ENCODE peak calls at places on chromosomes 12 and 14, in nine cellular contexts. One of them, this sample, is unnamed.

GRCh38 chr12:106736051-106736957 is 38.2 kb upstream of the RIC8B start:
- DNase-seq in PC-3: peak; percentile 13
- DNase-seq in nephron progenitor cell: no peak
- DNase-seq in iris pigment epithelial cell: no peak
- DNase-seq in Peyer's patch: no peak
- DNase-seq in GDM1: peak; percentile 13
- DNase-seq in ELR: no peak
- DNase-seq in ACHN: no peak
- DNase-seq in astrocyte of the cerebellum: no peak
- DNase-seq in this sample: no peak

GRCh38 chr12:94732367-94732990 is 82.1 kb upstream of the TMCC3 start:
- DNase-seq in astrocyte of the cerebellum: no peak
- DNase-seq in ACHN: no peak
- DNase-seq in iris pigment epithelial cell: no peak
- DNase-seq in nephron progenitor cell: no peak
- DNase-seq in PC-3: no peak
- DNase-seq in GDM1: no peak
- DNase-seq in ELR: no peak
- DNase-seq in Peyer's patch: no peak
- DNase-seq in this sample: no peak

GRCh38 chr14:61322799-61323290 is 1.5 kb downstream of the PRKCH start:
- DNase-seq in astrocyte of the cerebellum: no peak
- DNase-seq in ACHN: no peak
- DNase-seq in Peyer's patch: peak; percentile 59
- DNase-seq in ELR: no peak
- DNase-seq in iris pigment epithelial cell: peak; percentile 22
- DNase-seq in GDM1: no peak
- DNase-seq in nephron progenitor cell: no peak
- DNase-seq in PC-3: peak; percentile 89
- DNase-seq in this sample: no peak

GRCh38 chr12:74229671-74230070 is 308.0 kb upstream of the ATXN7L3B start:
- DNase-seq in PC-3: no peak
- DNase-seq in iris pigment epithelial cell: no peak
- DNase-seq in nephron progenitor cell: no peak
- DNase-seq in ELR: no peak
- DNase-seq in ACHN: no peak
- DNase-seq in astrocyte of the cerebellum: no peak
- DNase-seq in GDM1: no peak
- DNase-seq in Peyer's patch: no peak
- DNase-seq in this sample: no peak

GRCh38 chr12:56160160-56160763 is 2.1 kb downstream of the MYL6 start:
- DNase-seq in ELR: peak; percentile 81
- DNase-seq in astrocyte of the cerebellum: no peak
- DNase-seq in iris pigment epithelial cell: peak; percentile 54
- DNase-seq in GDM1: no peak
- DNase-seq in ACHN: no peak
- DNase-seq in PC-3: peak; percentile 28
- DNase-seq in Peyer's patch: peak; percentile 81
- DNase-seq in nephron progenitor cell: no peak
- DNase-seq in this sample: peak; percentile 14

GRCh38 chr14:41899416-41899815 is 292.7 kb downstream of the LRFN5 start:
- DNase-seq in ACHN: no peak
- DNase-seq in ELR: no peak
- DNase-seq in PC-3: peak; percentile 9
- DNase-seq in Peyer's patch: no peak
- DNase-seq in astrocyte of the cerebellum: peak; percentile 32
- DNase-seq in iris pigment epithelial cell: peak; percentile 0
- DNase-seq in GDM1: no peak
- DNase-seq in nephron progenitor cell: no peak
- DNase-seq in this sample: no peak

GRCh38 chr12:64104376-64104775 is 117.7 kb downstream of the KICS2 start:
- DNase-seq in Peyer's patch: no peak
- DNase-seq in ELR: peak; percentile 49
- DNase-seq in ACHN: peak; percentile 63
- DNase-seq in PC-3: peak; percentile 91
- DNase-seq in astrocyte of the cerebellum: no peak
- DNase-seq in GDM1: no peak
- DNase-seq in nephron progenitor cell: peak; percentile 34
- DNase-seq in iris pigment epithelial cell: peak; percentile 47
- DNase-seq in this sample: peak; percentile 89

GRCh38 chr14:101199028-101199770 is 295.7 kb upstream of the RTL1 start:
- DNase-seq in GDM1: no peak
- DNase-seq in iris pigment epithelial cell: no peak
- DNase-seq in ACHN: no peak
- DNase-seq in nephron progenitor cell: no peak
- DNase-seq in ELR: no peak
- DNase-seq in Peyer's patch: peak; percentile 40
- DNase-seq in PC-3: no peak
- DNase-seq in astrocyte of the cerebellum: no peak
- DNase-seq in this sample: no peak

GRCh38 chr12:108375986-108376663 is 37.0 kb upstream of the CMKLR1 start:
- DNase-seq in iris pigment epithelial cell: peak; percentile 33
- DNase-seq in ELR: peak; percentile 19
- DNase-seq in astrocyte of the cerebellum: no peak
- DNase-seq in nephron progenitor cell: no peak
- DNase-seq in Peyer's patch: no peak
- DNase-seq in ACHN: no peak
- DNase-seq in GDM1: no peak
- DNase-seq in PC-3: no peak
- DNase-seq in this sample: peak; percentile 10

GRCh38 chr12:80877706-80878384 is 59.9 kb downstream of the LIN7A start:
- DNase-seq in astrocyte of the cerebellum: no peak
- DNase-seq in PC-3: no peak
- DNase-seq in ELR: no peak
- DNase-seq in nephron progenitor cell: no peak
- DNase-seq in GDM1: no peak
- DNase-seq in ACHN: no peak
- DNase-seq in Peyer's patch: no peak
- DNase-seq in iris pigment epithelial cell: peak; percentile 36
- DNase-seq in this sample: no peak

GRCh38 chr12:58487280-58488141 is 432.8 kb downstream of the LRIG3 start:
- DNase-seq in GDM1: no peak
- DNase-seq in PC-3: no peak
- DNase-seq in Peyer's patch: no peak
- DNase-seq in astrocyte of the cerebellum: peak; percentile 33
- DNase-seq in iris pigment epithelial cell: peak; percentile 83
- DNase-seq in nephron progenitor cell: no peak
- DNase-seq in ACHN: no peak
- DNase-seq in ELR: no peak
- DNase-seq in this sample: peak; percentile 87

GRCh38 chr14:69288001-69288771 is 28.2 kb downstream of the GALNT16 start:
- DNase-seq in iris pigment epithelial cell: peak; percentile 43
- DNase-seq in nephron progenitor cell: peak; percentile 23
- DNase-seq in ACHN: no peak
- DNase-seq in astrocyte of the cerebellum: peak; percentile 98
- DNase-seq in GDM1: no peak
- DNase-seq in PC-3: peak; percentile 47
- DNase-seq in ELR: peak; percentile 49
- DNase-seq in Peyer's patch: peak; percentile 54
- DNase-seq in this sample: no peak

GRCh38 chr14:29454026-29454693 is 473.5 kb downstream of the PRKD1 start:
- DNase-seq in ACHN: no peak
- DNase-seq in iris pigment epithelial cell: no peak
- DNase-seq in nephron progenitor cell: no peak
- DNase-seq in Peyer's patch: no peak
- DNase-seq in ELR: peak; percentile 64
- DNase-seq in GDM1: no peak
- DNase-seq in PC-3: no peak
- DNase-seq in astrocyte of the cerebellum: no peak
- DNase-seq in this sample: no peak

GRCh38 chr12:73529231-73529630 is 1008.4 kb upstream of the ATXN7L3B start:
- DNase-seq in Peyer's patch: no peak
- DNase-seq in astrocyte of the cerebellum: no peak
- DNase-seq in ELR: no peak
- DNase-seq in nephron progenitor cell: no peak
- DNase-seq in iris pigment epithelial cell: no peak
- DNase-seq in ACHN: no peak
- DNase-seq in PC-3: peak; percentile 28
- DNase-seq in GDM1: no peak
- DNase-seq in this sample: no peak

GRCh38 chr12:82855872-82856271 is 169.2 kb downstream of the TMTC2 start:
- DNase-seq in ELR: no peak
- DNase-seq in Peyer's patch: no peak
- DNase-seq in GDM1: no peak
- DNase-seq in astrocyte of the cerebellum: no peak
- DNase-seq in nephron progenitor cell: no peak
- DNase-seq in ACHN: no peak
- DNase-seq in iris pigment epithelial cell: no peak
- DNase-seq in PC-3: no peak
- DNase-seq in this sample: peak; percentile 29

GRCh38 chr12:117640511-117640910 is 279.1 kb upstream of the NOS1 start:
- DNase-seq in ACHN: no peak
- DNase-seq in GDM1: no peak
- DNase-seq in nephron progenitor cell: no peak
- DNase-seq in iris pigment epithelial cell: no peak
- DNase-seq in ELR: no peak
- DNase-seq in astrocyte of the cerebellum: no peak
- DNase-seq in Peyer's patch: no peak
- DNase-seq in PC-3: no peak
- DNase-seq in this sample: no peak

GRCh38 chr12:92927436-92928116 is 1.5 kb downstream of the EEA1 start:
- DNase-seq in ACHN: peak; percentile 84
- DNase-seq in PC-3: peak; percentile 66
- DNase-seq in astrocyte of the cerebellum: no peak
- DNase-seq in ELR: peak; percentile 85
- DNase-seq in iris pigment epithelial cell: peak; percentile 81
- DNase-seq in nephron progenitor cell: no peak
- DNase-seq in Peyer's patch: no peak
- DNase-seq in GDM1: no peak
- DNase-seq in this sample: peak; percentile 80

GRCh38 chr14:103654619-103655018 is 25.6 kb downstream of the KLC1 start:
- DNase-seq in astrocyte of the cerebellum: no peak
- DNase-seq in PC-3: no peak
- DNase-seq in iris pigment epithelial cell: no peak
- DNase-seq in ACHN: no peak
- DNase-seq in GDM1: no peak
- DNase-seq in nephron progenitor cell: no peak
- DNase-seq in Peyer's patch: no peak
- DNase-seq in ELR: no peak
- DNase-seq in this sample: no peak

GRCh38 chr14:74843653-74844052 is 32.3 kb downstream of the PROX2 start:
- DNase-seq in Peyer's patch: no peak
- DNase-seq in nephron progenitor cell: no peak
- DNase-seq in iris pigment epithelial cell: no peak
- DNase-seq in ELR: peak; percentile 36
- DNase-seq in PC-3: no peak
- DNase-seq in astrocyte of the cerebellum: no peak
- DNase-seq in ACHN: no peak
- DNase-seq in GDM1: no peak
- DNase-seq in this sample: no peak

This sample was measured in kidney glomerular epithelial cell.